ENCODE peak calls at places on chromosomes 3 and 15, in seven cellular contexts. W is tibial nerve, B is heart left ventricle, O is mesothelial cell of epicardium, Y is astrocyte of the spinal cord, R is A549, I is hepatocyte. U is an unnamed sample.

GRCh38 chr3:112519424-112520001 is 20.2 kb upstream of the BTLA start:
- DNase-seq in O (no peak), R (peak), W (peak), B (peak), Y (peak), I (peak), U (peak)

GRCh38 chr3:79383402-79384012 is 384.3 kb downstream of the ROBO1 start:
- DNase-seq in W (no peak), B (no peak), Y (peak), I (no peak), R (no peak), O (no peak), U (peak)

GRCh38 chr15:42070966-42071350 is 23.4 kb downstream of the PLA2G4D start:
- DNase-seq in I (no peak), W (no peak), O (no peak), Y (no peak), B (no peak), R (no peak), U (no peak)

GRCh38 chr15:94375997-94376396 is 144.6 kb downstream of the MCTP2 start:
- DNase-seq in I (no peak), W (no peak), O (no peak), Y (no peak), R (no peak), B (no peak), U (no peak)

GRCh38 chr3:78112266-78112665 is 1072.4 kb downstream of the ROBO2 start:
- DNase-seq in B (no peak), R (no peak), O (no peak), I (no peak), Y (no peak), W (no peak), U (peak)

GRCh38 chr15:29270169-29270955 is 740 bp upstream of the NSMCE3 start:
- DNase-seq in O (no peak), R (no peak), W (no peak), Y (peak), I (no peak), B (no peak), U (peak)

GRCh38 chr3:128006471-128007424 is 45.5 kb upstream of the SEC61A1 start:
- DNase-seq in I (no peak), Y (no peak), B (no peak), O (no peak), R (no peak), W (no peak), U (no peak)

GRCh38 chr15:89030311-89030710 is 57.9 kb upstream of the ABHD2 start:
- DNase-seq in W (no peak), O (no peak), B (no peak), Y (no peak), I (no peak), R (no peak), U (no peak)

GRCh38 chr3:40971191-40972168 is 227.8 kb upstream of the CTNNB1 start:
- DNase-seq in Y (peak), W (peak), O (no peak), R (peak), I (peak), B (peak), U (peak)

GRCh38 chr3:169818330-169818729 is 5.6 kb upstream of the LRRC34 start:
- DNase-seq in B (no peak), I (no peak), R (no peak), W (no peak), Y (peak), O (no peak), U (peak)

GRCh38 chr3:184380210-184380626 is 364 bp downstream of the CHRD start:
- DNase-seq in I (peak), Y (peak), W (peak), R (peak), B (peak), O (peak), U (peak)

DNA sequence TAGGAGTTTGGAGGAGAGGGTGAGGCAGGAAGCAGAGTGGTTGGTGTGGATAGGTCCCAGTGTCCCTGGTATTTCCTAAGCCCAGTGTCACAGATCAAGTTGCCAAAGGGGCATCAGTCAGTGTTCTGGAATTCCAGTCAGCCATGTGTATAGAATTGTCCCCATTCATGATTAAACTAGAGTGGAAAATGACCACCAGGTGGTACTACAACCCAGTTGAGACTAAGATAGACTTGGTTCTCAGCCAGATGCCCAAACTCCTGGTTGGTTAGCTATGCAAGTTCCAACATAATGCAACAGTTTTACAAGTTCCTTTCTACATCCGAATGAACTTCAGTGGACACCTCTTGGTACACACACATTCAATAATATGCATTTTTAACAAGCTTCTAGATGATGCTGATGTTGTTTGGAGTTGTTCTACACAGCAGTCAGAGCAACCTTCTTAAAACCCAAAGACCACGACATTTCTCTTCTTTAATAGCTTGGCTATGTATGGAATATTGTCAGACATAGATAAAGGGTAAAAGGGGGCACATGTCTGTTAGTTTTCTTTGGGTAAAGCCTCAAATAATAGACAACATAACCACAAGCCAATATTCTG is 8.4 kb upstream of the ATR start:
- DNase-seq in W (peak), O (no peak), Y (peak), B (no peak), I (peak), R (peak), U (peak)
- TF ChIP-seq CTCF in W (peak), O (peak), Y (peak), B (peak), I (peak), R (peak), U (peak)

DNA sequence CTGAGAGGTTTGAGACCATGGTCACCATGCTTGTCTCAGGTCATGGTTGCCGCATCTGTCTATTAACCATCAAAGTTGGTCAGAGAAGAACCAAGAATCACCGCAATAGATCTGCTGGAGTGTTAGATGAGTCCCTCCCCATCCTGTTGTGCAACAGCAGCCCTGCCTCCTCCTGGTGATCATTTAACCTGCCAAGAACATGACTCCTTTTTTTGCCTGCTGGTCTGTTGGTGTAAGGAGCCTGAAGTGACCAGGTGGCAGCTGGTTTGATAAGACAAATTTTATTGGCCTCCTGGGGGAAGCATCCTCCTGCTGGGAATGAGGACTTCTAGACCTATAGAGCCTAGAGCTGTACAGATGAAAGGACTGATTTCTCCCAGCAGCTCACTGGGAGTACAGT is 43.5 kb upstream of the RAF1 start:
- DNase-seq in R (no peak), W (no peak), Y (no peak), I (peak), B (no peak), O (no peak), U (peak)
- TF ChIP-seq CTCF in R (no peak), W (no peak), Y (no peak), I (no peak), B (no peak), O (no peak), U (no peak)

GRCh38 chr3:481680-482079 is 285.1 kb downstream of the CHL1 start:
- DNase-seq in B (no peak), W (no peak), I (peak), Y (no peak), R (no peak), O (no peak), U (no peak)
- TF ChIP-seq CTCF in B (no peak), W (no peak), I (peak), Y (no peak), R (peak), O (peak), U (no peak)

DNA sequence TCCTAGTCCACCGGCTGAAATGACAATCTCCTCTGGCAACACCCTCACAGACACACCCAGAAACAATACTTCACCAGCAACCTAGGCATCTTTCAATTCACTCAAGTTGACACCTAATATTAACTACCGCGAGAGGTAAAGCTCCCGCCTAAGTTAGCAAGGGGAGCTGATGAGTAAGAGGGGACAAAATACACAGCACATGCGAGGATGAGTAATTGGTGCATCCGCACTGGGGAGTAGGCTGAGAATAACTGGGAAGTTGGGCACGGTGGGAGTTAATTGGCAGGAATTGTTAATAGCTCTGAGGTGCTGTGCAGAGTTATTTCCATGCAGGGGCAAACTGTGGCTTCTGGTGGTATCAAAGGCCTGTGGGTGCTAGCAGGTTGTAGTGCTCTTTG is 14.5 kb upstream of the PLD1 start:
- DNase-seq in O (no peak), I (no peak), R (peak), B (no peak), W (no peak), Y (no peak), U (no peak)
- TF ChIP-seq CTCF in O (no peak), I (no peak), R (no peak), B (no peak), W (no peak), Y (no peak), U (no peak)

DNA sequence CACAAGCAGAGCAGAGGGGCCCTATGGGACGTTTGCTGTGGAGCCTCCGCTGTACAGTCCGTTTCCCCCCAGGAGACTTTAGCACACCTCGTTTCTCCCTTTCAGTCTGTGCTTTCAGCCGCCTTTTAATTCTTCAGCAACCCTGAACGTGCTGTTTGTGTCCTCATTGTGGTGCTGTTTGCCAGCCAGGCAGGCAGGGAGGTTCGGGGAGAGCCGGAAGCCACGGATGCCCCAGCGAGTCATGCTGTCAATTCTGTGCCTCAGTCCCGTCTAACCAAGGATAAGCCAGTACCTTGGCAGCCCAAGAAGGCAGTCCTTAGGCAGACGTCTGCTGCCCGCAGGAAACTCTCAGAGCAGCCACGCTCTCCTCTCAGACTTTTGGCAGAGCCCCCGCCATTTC is 158.7 kb downstream of the UACA start:
- DNase-seq in W (no peak), B (no peak), R (no peak), Y (peak), I (peak), O (no peak), U (no peak)
- TF ChIP-seq CTCF in W (no peak), B (no peak), R (no peak), Y (peak), I (peak), O (no peak), U (no peak)

DNA sequence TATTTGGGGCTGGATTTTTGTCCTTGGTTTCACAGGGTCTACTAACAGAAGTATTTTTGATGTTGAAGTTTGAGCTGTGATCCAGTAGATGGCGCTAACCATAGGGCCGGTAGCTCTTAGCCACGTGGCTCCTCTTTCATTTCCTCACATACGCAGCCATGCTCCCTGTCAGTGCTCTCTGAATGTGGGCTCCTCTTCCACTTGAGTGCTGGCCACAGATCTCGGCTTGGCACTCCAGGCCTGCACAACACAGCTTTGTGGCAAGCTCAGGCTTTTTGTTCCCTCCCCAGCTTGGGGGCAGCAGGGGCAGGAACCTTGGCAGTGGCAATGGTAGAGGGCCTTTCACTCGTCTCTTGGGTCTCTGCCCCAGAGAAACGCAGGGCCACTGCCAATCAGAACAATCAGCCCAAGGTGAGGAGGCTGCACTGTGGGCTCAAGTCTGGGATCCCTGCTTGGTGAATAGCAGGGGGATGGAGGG is 18.6 kb upstream of the DNAAF4 start:
- DNase-seq in I (peak), O (no peak), Y (peak), W (no peak), B (no peak), R (peak), U (peak)
- TF ChIP-seq CTCF in I (peak), O (peak), Y (peak), W (peak), B (peak), R (peak), U (peak)